ENCODE peak calls at places on chromosome X, in six cellular contexts. Q is brain microvascular endothelial cell; P is cardiac fibroblast; M is tibial nerve; W is activated CD8-positive, alpha-beta T cell treated with anti-CD3 and anti-CD28 coated beads, Interleukin-2, amount 10 ng/mL, durations not matched to agents 7 days and 5 days; G is kidney tubule cell. F is an unnamed sample.

GRCh38 chrX:110667706-110668105 is 127.9 kb downstream of the CHRDL1 start:
- DNase-seq in G (peak; percentile 38), Q (no peak), M (no peak), W (no peak), P (no peak), F (no peak)

GRCh38 chrX:101619336-101619735 is 1.5 kb upstream of the ARMCX6 start:
- DNase-seq in W (no peak), G (peak; percentile 2), P (no peak), M (no peak), Q (no peak), F (peak; percentile 13)

GRCh38 chrX:147891886-147892285 is 19.8 kb upstream of the FMR1 start:
- DNase-seq in P (peak; percentile 8), Q (no peak), G (peak; percentile 43), W (no peak), M (no peak), F (no peak)

GRCh38 chrX:145818522-145819075 is 970 bp downstream of the SLITRK2 start:
- DNase-seq in P (no peak), Q (no peak), G (no peak), M (no peak), W (no peak), F (no peak)

GRCh38 chrX:13478740-13479451 is 90.5 kb upstream of the EGFL6 start:
- DNase-seq in G (no peak), M (no peak), P (no peak), Q (no peak), W (no peak), F (no peak)

GRCh38 chrX:7552758-7553157 is 290.2 kb upstream of the VCX start:
- DNase-seq in M (no peak), G (peak; percentile 3), Q (no peak), W (no peak), P (peak; percentile 0), F (no peak)

GRCh38 chrX:35439042-35439639 is 359.0 kb upstream of the MAGEB16 start:
- DNase-seq in Q (no peak), P (no peak), W (no peak), M (no peak), G (no peak), F (no peak)

GRCh38 chrX:8731579-8732395 is at the start of gene ANOS1:
- DNase-seq in P (no peak), M (peak; percentile 17), G (peak; percentile 57), Q (no peak), W (no peak), F (no peak)

GRCh38 chrX:30787012-30787411 is 102.0 kb downstream of the TAB3 start:
- DNase-seq in W (no peak), P (no peak), M (no peak), Q (no peak), G (no peak), F (no peak)

GRCh38 chrX:16748425-16748824 is 29.0 kb downstream of the SYAP1 start:
- DNase-seq in W (no peak), M (no peak), Q (no peak), G (no peak), P (no peak), F (no peak)

GRCh38 chrX:11480626-11481025 is 185.1 kb downstream of the ARHGAP6 start:
- DNase-seq in G (no peak), M (no peak), W (no peak), Q (peak; percentile 67), P (peak; percentile 73), F (no peak)

GRCh38 chrX:9626379-9626778 is 139.3 kb downstream of the GPR143 start:
- DNase-seq in M (no peak), W (no peak), Q (no peak), P (no peak), G (peak; percentile 15), F (no peak)

GRCh38 chrX:115393271-115393670 is 103.8 kb downstream of the LUZP4 start:
- DNase-seq in Q (peak; percentile 60), W (no peak), G (peak; percentile 91), M (no peak), P (peak; percentile 47), F (no peak)

GRCh38 chrX:132270021-132270420 is 50.8 kb upstream of the RAP2C start:
- DNase-seq in W (no peak), Q (no peak), P (no peak), G (no peak), M (no peak), F (no peak)

GRCh38 chrX:21382715-21383114 is 8.5 kb downstream of the CNKSR2 start:
- DNase-seq in Q (no peak), M (no peak), G (no peak), W (no peak), P (no peak), F (no peak)

GRCh38 chrX:136227074-136227473 is 24.1 kb downstream of the MAP7D3 start:
- DNase-seq in G (no peak), Q (no peak), M (no peak), W (no peak), P (no peak), F (no peak)

GRCh38 chrX:2511326-2511725 is 10.6 kb upstream of the DHRSX start:
- DNase-seq in Q (no peak), W (no peak), M (no peak), P (no peak), G (no peak), F (no peak)

F was measured in COR-L47.